ENCODE peak calls at places on chromosomes 11 and 22, in nine cellular contexts. G is stomach; B is nephron progenitor cell; X is NCI-H1105; M is stimulated activated CD4-positive, alpha-beta T cell treated with anti-CD3 and anti-CD28 coated beads, Interleukin-4, amount 100 ng/mL, for 48 hours; S is HTR-8/SVneo; R is CD8-positive, alpha-beta T cell; J is H54; Z is HEK293T. F is an unnamed sample.

GRCh38 chr11:113014731-113015455 is 53.7 kb downstream of the NCAM1 start:
- DNase-seq in Z (peak; percentile 25), X (peak; percentile 53), R (no peak), J (no peak), M (no peak), B (peak; percentile 10), S (no peak), G (peak; percentile 84), F (peak; percentile 56)

GRCh38 chr11:134542401-134543143 is 130.5 kb upstream of the B3GAT1 start:
- DNase-seq in G (no peak), S (no peak), Z (no peak), B (no peak), M (no peak), R (no peak), X (no peak), J (no peak), F (peak; percentile 41)

GRCh38 chr11:100442017-100442416 is 245.1 kb upstream of the ARHGAP42 start:
- DNase-seq in M (no peak), B (no peak), J (no peak), X (no peak), R (no peak), Z (no peak), G (no peak), S (no peak), F (no peak)

GRCh38 chr22:28837640-28838039 is 37.3 kb upstream of the XBP1 start:
- DNase-seq in M (no peak), B (no peak), J (no peak), R (no peak), Z (no peak), S (no peak), G (no peak), X (no peak), F (no peak)

GRCh38 chr11:103091441-103091809 is 535 bp downstream of the DCUN1D5 start:
- DNase-seq in R (peak; percentile 6), S (peak; percentile 24), M (peak; percentile 32), X (peak; percentile 25), G (peak; percentile 36), J (peak; percentile 2), B (peak; percentile 46), Z (peak; percentile 46), F (peak; percentile 86)

GRCh38 chr22:31929126-31929928 is 15.0 kb upstream of the YWHAH start:
- DNase-seq in Z (no peak), B (peak; percentile 25), R (no peak), G (no peak), M (no peak), X (no peak), J (no peak), S (no peak), F (no peak)

GRCh38 chr22:42743501-42743991 is 22.9 kb upstream of the A4GALT start:
- DNase-seq in Z (no peak), R (no peak), X (no peak), J (no peak), B (no peak), S (no peak), G (no peak), M (no peak), F (peak; percentile 56)

GRCh38 chr22:27952091-27952490 is 33.0 kb upstream of the PITPNB start:
- DNase-seq in S (no peak), B (no peak), G (no peak), M (no peak), R (no peak), Z (no peak), J (no peak), X (no peak), F (no peak)

GRCh38 chr22:35177811-35178210 is 79.5 kb upstream of the HMGXB4 start:
- DNase-seq in Z (no peak), S (no peak), R (no peak), B (no peak), G (no peak), M (no peak), J (no peak), X (no peak), F (no peak)

GRCh38 chr11:74418509-74418895 is 20.3 kb upstream of the PGM2L1 start:
- DNase-seq in B (no peak), J (peak; percentile 23), Z (peak; percentile 14), X (no peak), S (peak; percentile 67), R (no peak), M (no peak), G (no peak), F (no peak)

GRCh38 chr11:35015621-35016387 is 99.4 kb downstream of the PDHX start:
- DNase-seq in G (no peak), B (no peak), Z (no peak), X (no peak), S (no peak), M (no peak), J (no peak), R (no peak), F (no peak)

GRCh38 chr11:61917357-61918109 is at the start of gene RAB3IL1:
- DNase-seq in S (peak; percentile 52), M (no peak), B (peak; percentile 85), G (peak; percentile 56), J (peak; percentile 70), R (no peak), Z (peak; percentile 75), X (peak; percentile 1), F (no peak)

GRCh38 chr11:100681064-100681502 is 6.0 kb upstream of the ARHGAP42 start:
- DNase-seq in B (peak; percentile 45), G (peak; percentile 78), S (peak; percentile 40), X (no peak), Z (no peak), M (no peak), R (no peak), J (no peak), F (peak; percentile 79)

GRCh38 chr11:6927030-6927617 is 898 bp downstream of the ZNF215 start:
- DNase-seq in Z (no peak), X (peak; percentile 68), B (no peak), G (no peak), R (no peak), J (no peak), S (no peak), M (no peak), F (no peak)

GRCh38 chr11:17403977-17404759 is 15.7 kb upstream of the KCNJ11 start:
- DNase-seq in G (no peak), Z (no peak), S (no peak), R (no peak), X (no peak), M (no peak), B (no peak), J (no peak), F (no peak)

GRCh38 chr11:64207247-64208085 is 945 bp downstream of the FERMT3 start:
- DNase-seq in B (no peak), R (peak; percentile 75), Z (no peak), J (peak; percentile 72), M (peak; percentile 84), G (peak; percentile 55), S (no peak), X (no peak), F (peak; percentile 72)

GRCh38 chr11:134049303-134049702 is 19.6 kb upstream of the JAM3 start:
- DNase-seq in S (no peak), M (no peak), B (no peak), Z (no peak), G (peak; percentile 14), X (no peak), J (no peak), R (no peak), F (no peak)

GRCh38 chr11:103929168-103929903 is 107.1 kb upstream of the DDI1 start:
- DNase-seq in X (no peak), J (no peak), S (no peak), R (no peak), Z (no peak), B (no peak), M (no peak), G (no peak), F (no peak)

F was measured in left lung.